ENCODE peak calls at places on chromosomes 13 and 19, in seven cellular contexts. Q is cardiac fibroblast; K is fibroblast of pulmonary artery; L is CD8-positive, alpha-beta T cell; C is pancreas; R is fibroblast of lung; J is breast epithelium. A is an unnamed sample.

GRCh38 chr19:56253737-56254136 is 18.8 kb upstream of the EDDM13 start:
- DNase-seq in Q (peak), L (no peak), R (peak), C (no peak), K (peak), J (no peak), A (peak)

GRCh38 chr13:24694907-24695306 is 14.7 kb downstream of the ATP12A start:
- DNase-seq in Q (no peak), L (no peak), C (no peak), J (no peak), K (no peak), R (no peak), A (no peak)

GRCh38 chr19:58356236-58356970 is 3.1 kb upstream of the A1BG start:
- DNase-seq in R (no peak), L (peak), Q (peak), C (no peak), J (no peak), K (peak), A (peak)

GRCh38 chr13:36332986-36333385 is 13.2 kb downstream of the SPART start:
- DNase-seq in K (peak), J (no peak), C (no peak), R (peak), L (no peak), Q (peak), A (peak)

GRCh38 chr13:28558126-28558525 is 63.2 kb upstream of the FLT1 start:
- DNase-seq in L (no peak), C (no peak), R (peak), K (peak), Q (peak), J (no peak), A (peak)

GRCh38 chr19:32223595-32224370 is 121.6 kb upstream of the ZNF507 start:
- DNase-seq in Q (no peak), C (no peak), R (no peak), J (no peak), L (no peak), K (no peak), A (no peak)

GRCh38 chr19:54469496-54469934 is 3.6 kb downstream of the CDC42EP5 start:
- DNase-seq in K (no peak), C (peak), R (no peak), Q (no peak), J (no peak), L (no peak), A (no peak)

GRCh38 chr13:50969691-50970090 is 60.1 kb downstream of the RNASEH2B start:
- DNase-seq in Q (no peak), L (no peak), J (no peak), K (peak), C (no peak), R (peak), A (no peak)

GRCh38 chr13:97261254-97262015 is 39.3 kb downstream of the MBNL2 start:
- DNase-seq in J (no peak), K (no peak), C (no peak), L (no peak), Q (no peak), R (no peak), A (no peak)

GRCh38 chr19:35098413-35099049 is 17.1 kb upstream of the FXYD3 start:
- DNase-seq in L (no peak), C (peak), K (no peak), Q (no peak), R (no peak), J (no peak), A (no peak)

GRCh38 chr19:35099155-35099896 is 16.3 kb upstream of the FXYD3 start:
- DNase-seq in J (no peak), K (no peak), R (no peak), C (no peak), Q (no peak), L (no peak), A (no peak)

GRCh38 chr19:35104361-35104760 is 11.3 kb upstream of the FXYD3 start:
- DNase-seq in L (no peak), C (peak), R (no peak), J (no peak), Q (no peak), K (no peak), A (no peak)

GRCh38 chr19:35099897-35100275 is 15.7 kb upstream of the FXYD3 start:
- DNase-seq in K (no peak), Q (no peak), L (no peak), C (no peak), J (no peak), R (no peak), A (no peak)

GRCh38 chr19:35100588-35101533 is 14.8 kb upstream of the FXYD3 start:
- DNase-seq in R (no peak), L (no peak), Q (no peak), C (no peak), J (no peak), K (no peak), A (no peak)
- H3K4me3 ChIP-seq in R (no peak), L (no peak), Q (no peak), C (no peak), J (no peak), K (no peak), A (no peak)

GRCh38 chr19:17069249-17069648 is 6.0 kb downstream of the HAUS8 start:
- DNase-seq in J (no peak), K (no peak), Q (no peak), R (no peak), L (no peak), C (no peak), A (no peak)
- TF ChIP-seq CTCF in J (no peak), K (no peak), Q (no peak), R (no peak), L (no peak), C (no peak), A (no peak)

DNA sequence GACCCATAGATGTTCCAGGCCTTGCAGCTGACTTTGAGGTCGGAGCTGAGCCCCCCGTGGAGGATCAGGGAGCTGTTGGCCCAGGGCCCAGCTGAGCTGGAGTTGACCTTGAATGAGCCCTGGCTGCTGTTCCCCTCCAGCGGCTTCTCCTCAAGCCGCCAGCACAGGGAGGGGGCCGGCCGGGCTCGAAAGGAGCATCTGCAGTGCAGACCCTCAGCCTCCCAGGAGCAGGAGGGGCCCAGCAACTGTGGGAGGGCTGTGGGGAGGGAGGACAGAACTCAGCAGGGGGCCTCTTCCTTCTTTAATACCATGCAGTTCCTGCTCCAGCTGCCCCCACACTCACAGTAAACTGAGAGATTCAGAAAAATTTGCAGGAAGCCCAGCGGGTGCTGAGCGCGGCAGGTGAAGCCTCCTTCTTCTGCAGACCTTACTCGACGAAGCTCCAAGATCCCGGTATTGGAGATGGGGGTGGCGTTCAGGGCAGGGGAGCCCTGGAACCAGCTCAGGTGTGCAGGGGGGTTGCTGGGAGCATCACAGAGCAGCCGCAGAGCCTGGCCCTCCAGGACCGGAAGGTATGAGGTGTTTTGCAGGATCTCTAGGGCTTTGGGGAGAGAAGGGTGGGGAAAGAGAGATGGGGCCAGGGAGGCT is 2.6 kb downstream of the SIGLEC5 start:
- DNase-seq in C (no peak), Q (no peak), R (no peak), K (no peak), L (no peak), J (no peak), A (no peak)
- H3K4me3 ChIP-seq in C (no peak), Q (no peak), R (no peak), K (no peak), L (no peak), J (no peak), A (no peak)

GRCh38 chr19:41537789-41538188 is 38.2 kb upstream of the CEACAM21 start:
- DNase-seq in R (no peak), C (no peak), Q (peak), J (no peak), L (no peak), K (peak), A (peak)
- TF ChIP-seq CTCF in R (peak), C (no peak), Q (peak), J (no peak), L (no peak), K (peak), A (peak)

DNA sequence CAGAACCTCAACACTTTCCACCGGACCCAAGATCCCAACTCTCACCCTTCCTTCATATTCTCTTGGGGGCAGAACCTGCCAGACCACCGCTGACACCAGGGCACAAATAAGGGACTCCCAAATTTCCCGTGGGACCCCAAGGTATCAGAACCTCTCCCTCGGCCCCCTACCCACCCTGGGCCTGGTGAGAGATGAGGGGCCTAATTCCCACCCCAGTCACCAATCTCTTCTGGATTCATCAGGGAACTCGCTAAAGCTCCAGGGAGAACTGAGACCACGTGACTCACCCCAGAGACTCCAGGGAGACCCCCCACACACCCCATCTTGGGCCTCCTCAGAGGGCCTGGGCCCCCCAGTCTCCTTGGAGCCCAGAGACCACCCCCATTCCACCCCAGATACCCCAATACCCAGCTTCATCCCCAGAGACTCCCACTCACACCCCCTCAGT is 1.8 kb downstream of the LMNB2 start:
- DNase-seq in C (no peak), L (no peak), Q (no peak), R (no peak), K (no peak), J (no peak), A (no peak)
- H3K4me3 ChIP-seq in C (no peak), L (no peak), Q (peak), R (peak), K (peak), J (no peak), A (peak)

GRCh38 chr19:52590728-52591127 is 20.6 kb downstream of the ZNF701 start:
- DNase-seq in C (no peak), R (no peak), Q (no peak), L (no peak), K (no peak), J (no peak), A (no peak)
- TF ChIP-seq CTCF in C (no peak), R (no peak), Q (no peak), L (no peak), K (no peak), J (no peak), A (no peak)

GRCh38 chr13:44575035-44575434 is 1.1 kb downstream of the TSC22D1 start:
- DNase-seq in J (no peak), C (no peak), Q (no peak), R (no peak), K (no peak), L (no peak), A (no peak)

GRCh38 chr13:44574466-44574855 is 1.7 kb downstream of the TSC22D1 start:
- DNase-seq in L (no peak), C (no peak), Q (no peak), K (no peak), J (no peak), R (no peak), A (no peak)

GRCh38 chr13:44573790-44574465 is 2.2 kb downstream of the TSC22D1 start:
- DNase-seq in C (peak), K (peak), J (no peak), L (no peak), R (peak), Q (peak), A (peak)

GRCh38 chr13:44575741-44576395 is at the start of gene TSC22D1:
- DNase-seq in R (peak), K (peak), J (no peak), Q (peak), L (peak), C (peak), A (peak)

GRCh38 chr13:44573071-44573470 is 3.1 kb downstream of the TSC22D1 start:
- DNase-seq in J (no peak), R (peak), L (no peak), Q (no peak), C (no peak), K (no peak), A (no peak)
- H3K4me3 ChIP-seq in J (no peak), R (peak), L (no peak), Q (no peak), C (no peak), K (peak), A (peak)

DNA sequence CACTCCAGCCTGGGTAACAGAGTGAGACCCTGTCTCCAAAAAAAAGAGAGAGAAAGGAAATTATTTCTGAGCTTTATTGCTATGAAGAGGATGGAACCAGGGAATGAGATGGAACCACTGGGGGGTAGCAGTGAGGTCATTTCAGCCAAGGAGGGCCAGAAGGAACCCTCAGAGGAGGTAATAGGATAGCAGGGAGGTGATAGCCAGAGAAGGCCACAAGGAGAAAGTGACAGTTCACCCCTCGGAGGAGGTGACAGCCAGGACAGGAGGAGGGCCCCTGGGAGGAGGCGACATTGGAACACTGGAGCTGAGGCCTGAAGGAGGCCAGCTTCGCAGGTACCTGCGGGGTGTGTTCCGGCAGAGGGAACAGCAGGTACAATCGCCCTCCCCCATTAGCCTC is 695 bp upstream of the PGPEP1 start:
- DNase-seq in R (no peak), K (peak), J (no peak), L (no peak), C (no peak), Q (peak), A (peak)
- TF ChIP-seq CTCF in R (peak), K (peak), J (no peak), L (no peak), C (no peak), Q (no peak), A (peak)

A was measured in fibroblast of the aortic adventitia.